ENCODE peak calls at places on chromosomes 5 and 9, in four cellular contexts. D, Y, T and I are unnamed samples.

GRCh38 chr5:137453476-137454080 is 45.5 kb downstream of the SPOCK1 start:
- DNase-seq in T (no peak), D (no peak), Y (no peak), I (no peak)

GRCh38 chr9:91187311-91187964 is 174.3 kb downstream of the AUH start:
- DNase-seq in Y (no peak), D (no peak), T (no peak), I (no peak)

GRCh38 chr9:18610956-18611355 is 137.0 kb downstream of the ADAMTSL1 start:
- DNase-seq in Y (no peak), D (no peak), T (peak; percentile 66), I (no peak)

GRCh38 chr9:93124793-93125192 is 9.3 kb downstream of the NINJ1 start:
- DNase-seq in D (no peak), Y (peak; percentile 18), T (no peak), I (no peak)

GRCh38 chr5:172622091-172623046 is 18.7 kb upstream of the NEURL1B start:
- DNase-seq in D (no peak), T (no peak), Y (no peak), I (no peak)

GRCh38 chr5:151740336-151740942 is 18.0 kb downstream of the ATOX1 start:
- DNase-seq in T (no peak), D (no peak), Y (peak; percentile 86), I (no peak)

GRCh38 chr5:133106343-133106742 is 54.5 kb downstream of the HSPA4 start:
- DNase-seq in D (no peak), Y (no peak), T (no peak), I (no peak)

GRCh38 chr5:62938927-62939326 is 360.3 kb downstream of the LRRC70 start:
- DNase-seq in D (no peak), Y (no peak), T (no peak), I (no peak)

GRCh38 chr5:125536582-125536981 is 790.1 kb upstream of the ZNF608 start:
- DNase-seq in D (no peak), Y (no peak), T (no peak), I (no peak)

GRCh38 chr5:29054282-29054681 is 2015.9 kb upstream of the CDH9 start:
- DNase-seq in D (no peak), Y (no peak), T (no peak), I (no peak)

GRCh38 chr5:80754900-80755299 is 100.1 kb upstream of the DHFR start:
- DNase-seq in T (peak; percentile 62), Y (no peak), D (no peak), I (no peak)

GRCh38 chr5:115450741-115451140 is 93.8 kb downstream of the FEM1C start:
- DNase-seq in D (no peak), Y (no peak), T (no peak), I (no peak)

GRCh38 chr5:148474025-148474511 is 90.3 kb downstream of the FBXO38 start:
- DNase-seq in T (no peak), Y (peak; percentile 20), D (no peak), I (no peak)

GRCh38 chr5:30600892-30601291 is 592.6 kb upstream of the CDH6 start:
- DNase-seq in T (no peak), D (no peak), Y (no peak), I (no peak)

GRCh38 chr9:76351006-76351405 is 43.2 kb downstream of the RFK start:
- DNase-seq in D (no peak), T (no peak), Y (no peak), I (no peak)

GRCh38 chr5:36450229-36451024 is 148.7 kb upstream of the RANBP3L start:
- DNase-seq in D (no peak), T (no peak), Y (no peak), I (no peak)

GRCh38 chr5:100902406-100903035 is 561 bp downstream of the ST8SIA4 start:
- DNase-seq in D (no peak), Y (no peak), T (no peak), I (no peak)

GRCh38 chr9:106077731-106078130 is 383.4 kb downstream of the TMEM38B start:
- DNase-seq in Y (no peak), T (no peak), D (no peak), I (no peak)

GRCh38 chr5:134477462-134478245 is 47.8 kb upstream of the JADE2 start:
- DNase-seq in T (no peak), D (no peak), Y (no peak), I (no peak)

GRCh38 chr9:95008151-95008771 is 281.8 kb downstream of the AOPEP start:
- DNase-seq in Y (peak; percentile 45), T (no peak), D (no peak), I (no peak)

GRCh38 chr9:4195285-4195684 is 104.6 kb downstream of the GLIS3 start:
- DNase-seq in T (no peak), Y (no peak), D (no peak), I (no peak)

GRCh38 chr9:95383198-95383673 is 65.7 kb upstream of the FANCC start:
- DNase-seq in Y (no peak), D (no peak), T (no peak), I (no peak)

GRCh38 chr9:1939926-1940368 is 75.2 kb upstream of the SMARCA2 start:
- DNase-seq in T (no peak), Y (no peak), D (no peak), I (peak; percentile 6)

GRCh38 chr5:78211052-78211451 is 83.4 kb downstream of the AP3B1 start:
- DNase-seq in D (no peak), Y (no peak), T (no peak), I (no peak)

GRCh38 chr9:78021692-78022091 is 9.9 kb downstream of the GNAQ start:
- DNase-seq in D (no peak), T (no peak), Y (no peak), I (no peak)

GRCh38 chr9:110217656-110218099 is 9.7 kb upstream of the C9orf152 start:
- DNase-seq in Y (peak; percentile 20), T (no peak), D (no peak), I (no peak)

GRCh38 chr9:88380118-88380517 is 8.1 kb upstream of the SPIN1 start:
- DNase-seq in Y (no peak), D (no peak), T (no peak), I (no peak)

GRCh38 chr5:10149911-10150310 is 99.8 kb downstream of the ATPSCKMT start:
- DNase-seq in Y (no peak), T (no peak), D (no peak), I (no peak)

GRCh38 chr5:94613583-94613982 is 4.8 kb downstream of the KIAA0825 start:
- DNase-seq in D (no peak), Y (no peak), T (no peak), I (no peak)